ENCODE peak calls at places on chromosomes 5 and 9, in eight cellular contexts. Z, L, W, K, O, U, G and A are unnamed samples.

GRCh38 chr9:112764344-112764743 is 13.8 kb downstream of the SNX30 start:
- DNase-seq in G (no peak), W (no peak), L (peak; percentile 19), K (no peak), O (no peak), U (no peak), Z (no peak), A (no peak)

GRCh38 chr9:14616188-14616982 is 76.8 kb downstream of the ZDHHC21 start:
- DNase-seq in G (peak; percentile 68), U (no peak), W (no peak), O (no peak), Z (no peak), K (no peak), L (peak; percentile 80), A (no peak)

GRCh38 chr9:125991886-125992529 is 244.8 kb downstream of the PBX3 start:
- DNase-seq in U (no peak), O (no peak), G (no peak), K (no peak), W (no peak), Z (no peak), L (no peak), A (no peak)

GRCh38 chr5:58019614-58020013 is 440.3 kb downstream of the PLK2 start:
- DNase-seq in K (no peak), G (peak; percentile 93), L (no peak), Z (peak; percentile 76), U (peak; percentile 36), O (no peak), W (peak; percentile 66), A (no peak)

GRCh38 chr5:68480385-68480940 is 264.9 kb downstream of the PIK3R1 start:
- DNase-seq in Z (no peak), W (no peak), O (no peak), G (no peak), L (no peak), U (no peak), K (no peak), A (no peak)

GRCh38 chr5:125412051-125412560 is 665.7 kb upstream of the ZNF608 start:
- DNase-seq in L (no peak), G (peak; percentile 64), U (peak; percentile 29), Z (no peak), K (no peak), W (no peak), O (no peak), A (no peak)

GRCh38 chr9:130433168-130433946 is 11.4 kb upstream of the ASS1 start:
- DNase-seq in U (no peak), W (peak; percentile 75), Z (no peak), G (peak; percentile 43), O (no peak), K (peak; percentile 71), L (peak; percentile 71), A (no peak)

GRCh38 chr5:68710514-68710913 is 383.3 kb upstream of the SLC30A5 start:
- DNase-seq in U (no peak), G (no peak), L (no peak), W (no peak), Z (no peak), O (no peak), K (no peak), A (no peak)

GRCh38 chr5:134189031-134189430 is 12.3 kb upstream of the SKP1 start:
- DNase-seq in W (no peak), G (no peak), O (no peak), K (no peak), L (no peak), U (no peak), Z (peak; percentile 18), A (no peak)

GRCh38 chr9:94909250-94909894 is 182.9 kb downstream of the AOPEP start:
- DNase-seq in U (no peak), Z (no peak), K (no peak), W (no peak), G (no peak), L (no peak), O (no peak), A (peak; percentile 47)

GRCh38 chr5:105735704-105736103 is 1935.0 kb downstream of the EFNA5 start:
- DNase-seq in K (no peak), W (no peak), U (no peak), L (no peak), Z (no peak), G (no peak), O (no peak), A (no peak)

GRCh38 chr9:95193480-95193879 is 124.0 kb downstream of the FANCC start:
- DNase-seq in U (no peak), Z (no peak), L (no peak), W (no peak), K (no peak), G (no peak), O (no peak), A (no peak)

GRCh38 chr9:38068866-38069628 is at the start of gene SHB:
- DNase-seq in O (peak; percentile 56), L (peak; percentile 68), Z (peak; percentile 95), U (peak; percentile 84), G (peak; percentile 63), K (peak; percentile 92), W (peak; percentile 92), A (no peak)

GRCh38 chr9:136713555-136713949 is 1.2 kb downstream of the DIPK1B start:
- DNase-seq in L (no peak), U (peak; percentile 31), Z (no peak), K (no peak), O (no peak), G (peak; percentile 75), W (peak; percentile 82), A (no peak)

GRCh38 chr9:109797509-109797908 is 17.5 kb downstream of the PALM2AKAP2 start:
- DNase-seq in G (no peak), U (no peak), K (no peak), Z (no peak), L (no peak), O (no peak), W (no peak), A (no peak)

GRCh38 chr5:133246376-133247144 is 194.7 kb downstream of the HSPA4 start:
- DNase-seq in O (no peak), Z (peak; percentile 68), L (no peak), K (no peak), G (no peak), U (no peak), W (no peak), A (no peak)

GRCh38 chr9:81479573-81479972 is 209.8 kb downstream of the TLE1 start:
- DNase-seq in O (no peak), L (no peak), U (no peak), K (no peak), Z (no peak), G (no peak), W (no peak), A (no peak)

GRCh38 chr9:133735894-133736293 is 2.3 kb downstream of the SARDH start:
- DNase-seq in Z (no peak), W (no peak), L (no peak), K (no peak), U (no peak), O (no peak), G (no peak), A (peak; percentile 18)

GRCh38 chr5:112141582-112141981 is 277.5 kb downstream of the EPB41L4A start:
- DNase-seq in G (no peak), O (no peak), W (no peak), L (no peak), U (no peak), K (no peak), Z (no peak), A (no peak)

GRCh38 chr5:11511878-11512277 is 392.4 kb downstream of the CTNND2 start:
- DNase-seq in O (no peak), U (no peak), Z (no peak), W (no peak), K (no peak), G (no peak), L (no peak), A (no peak)

GRCh38 chr9:137301086-137301947 is 754 bp downstream of the NRARP start:
- DNase-seq in G (peak; percentile 63), L (peak; percentile 64), O (no peak), Z (no peak), W (peak; percentile 72), K (peak; percentile 50), U (no peak), A (no peak)

GRCh38 chr5:151660616-151661015 is 26.1 kb downstream of the SPARC start:
- DNase-seq in U (no peak), Z (no peak), K (no peak), G (no peak), W (no peak), O (no peak), L (no peak), A (no peak)
- TF ChIP-seq POLR2A in U (no peak), Z (no peak), K (no peak), G (no peak), W (no peak), O (no peak), L (no peak), A (no peak)

GRCh38 chr5:149411738-149412519 is 32.8 kb upstream of the IL17B start:
- DNase-seq in Z (no peak), W (no peak), G (no peak), K (no peak), O (no peak), U (no peak), L (no peak), A (no peak)

GRCh38 chr5:149409268-149409948 is 30.3 kb upstream of the IL17B start:
- DNase-seq in W (no peak), Z (no peak), G (no peak), O (no peak), U (no peak), K (no peak), L (peak; percentile 37), A (no peak)

GRCh38 chr5:149408252-149409099 is 29.4 kb upstream of the IL17B start:
- DNase-seq in W (no peak), Z (no peak), U (no peak), L (no peak), K (no peak), G (no peak), O (no peak), A (no peak)

GRCh38 chr5:149410721-149411432 is 31.8 kb upstream of the IL17B start:
- DNase-seq in G (no peak), Z (no peak), U (no peak), W (no peak), K (no peak), L (peak; percentile 96), O (no peak), A (no peak)

DNA sequence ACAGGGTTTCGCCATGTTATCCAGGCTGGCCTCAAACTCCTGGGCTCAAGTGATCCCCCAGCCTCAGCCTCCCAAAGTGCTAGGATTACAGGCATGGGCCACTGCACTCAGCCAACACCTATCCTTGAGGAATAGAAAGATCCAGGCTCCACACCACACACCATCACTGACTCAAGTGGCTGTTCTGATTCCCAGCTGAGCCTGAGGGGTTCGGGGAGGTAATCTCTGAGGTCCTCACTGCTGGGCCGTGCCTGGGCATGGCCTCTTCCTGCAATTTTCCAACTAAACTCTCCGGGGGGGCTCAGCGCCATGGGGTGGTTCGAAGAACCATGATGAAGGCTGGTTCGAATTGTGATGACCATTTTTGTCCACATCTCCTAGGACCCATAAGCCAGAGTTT is 31.0 kb upstream of the IL17B start:
- DNase-seq in Z (no peak), U (no peak), K (no peak), G (no peak), W (no peak), L (no peak), O (no peak), A (no peak)
- TF ChIP-seq POLR2A in Z (no peak), U (no peak), K (no peak), G (no peak), W (no peak), L (no peak), O (no peak), A (no peak)

GRCh38 chr5:177307544-177308363 is 3.9 kb downstream of the MXD3 start:
- DNase-seq in O (no peak), U (no peak), K (no peak), G (no peak), L (peak; percentile 87), Z (peak; percentile 91), W (no peak), A (no peak)
- TF ChIP-seq POLR2A in O (no peak), U (no peak), K (peak; percentile 34), G (no peak), L (peak; percentile 52), Z (no peak), W (no peak), A (no peak)

GRCh38 chr5:54517512-54518145 is at the start of gene SNX18:
- DNase-seq in Z (peak; percentile 99), U (peak; percentile 93), G (peak; percentile 89), K (peak; percentile 89), L (peak; percentile 92), W (peak; percentile 96), O (peak; percentile 79), A (no peak)
- TF ChIP-seq POLR2A in Z (no peak), U (peak; percentile 81), G (peak; percentile 92), K (no peak), L (peak; percentile 49), W (no peak), O (peak; percentile 83), A (peak; percentile 78)